ENCODE peak calls at places on chromosomes 1 and 21, in four cellular contexts. E is EL, W is cerebellum, O is putamen. N is an unnamed sample.

GRCh38 chr1:18557621-18558465 is 72.8 kb upstream of the PAX7 start:
- DNase-seq in E (no peak), W (peak; percentile 81), O (peak; percentile 77), N (peak; percentile 29)

GRCh38 chr1:41608242-41608641 is 123.8 kb upstream of the EDN2 start:
- DNase-seq in E (no peak), W (no peak), O (no peak), N (no peak)

GRCh38 chr1:153661111-153661708 is 2.7 kb downstream of the SNAPIN start:
- DNase-seq in E (no peak), W (no peak), O (no peak), N (no peak)

GRCh38 chr1:241639653-241640148 is 468 bp downstream of the CHML start:
- DNase-seq in E (no peak), W (no peak), O (no peak), N (peak; percentile 48)

GRCh38 chr21:17512245-17513213 is at the start of gene CXADR:
- DNase-seq in E (peak; percentile 49), W (peak; percentile 83), O (peak; percentile 83), N (peak; percentile 72)

GRCh38 chr1:84853743-84854721 is 39.0 kb downstream of the LPAR3 start:
- DNase-seq in E (peak; percentile 87), W (no peak), O (no peak), N (peak; percentile 98)

GRCh38 chr1:44602675-44603610 is 71.3 kb downstream of the TMEM53 start:
- DNase-seq in E (no peak), W (no peak), O (no peak), N (no peak)

GRCh38 chr1:227870375-227870774 is 54.9 kb downstream of the PRSS38 start:
- DNase-seq in E (no peak), W (no peak), O (no peak), N (no peak)

GRCh38 chr1:84772428-84772943 is 82.2 kb upstream of the SSX2IP start:
- DNase-seq in E (peak; percentile 78), W (peak; percentile 86), O (peak; percentile 80), N (peak; percentile 77)

GRCh38 chr1:60088620-60089155 is 15.1 kb upstream of the C1orf87 start:
- DNase-seq in E (no peak), W (no peak), O (no peak), N (no peak)

GRCh38 chr1:248820041-248820585 is 5.6 kb downstream of the SH3BP5L start:
- DNase-seq in E (no peak), W (no peak), O (no peak), N (no peak)

GRCh38 chr1:9438431-9439073 is 100.7 kb upstream of the SLC25A33 start:
- DNase-seq in E (peak; percentile 50), W (no peak), O (peak; percentile 72), N (peak; percentile 91)

GRCh38 chr1:154405762-154406571 is 824 bp downstream of the IL6R start:
- DNase-seq in E (peak; percentile 73), W (no peak), O (peak; percentile 51), N (peak; percentile 70)

GRCh38 chr1:161420763-161421455 is 53.2 kb upstream of the CFAP126 start:
- DNase-seq in E (peak; percentile 17), W (no peak), O (no peak), N (peak; percentile 20)

GRCh38 chr1:44043176-44044070 is 12.2 kb upstream of the SLC6A9 start:
- DNase-seq in E (no peak), W (no peak), O (no peak), N (no peak)

GRCh38 chr1:15992582-15993500 is 11.2 kb upstream of the SRARP start:
- DNase-seq in E (no peak), W (no peak), O (no peak), N (no peak)

GRCh38 chr1:27634982-27635362 is at the start of gene FGR:
- DNase-seq in E (no peak), W (no peak), O (no peak), N (no peak)

GRCh38 chr1:32221980-32222751 is at the start of the genes EIF3I and TMEM234:
- DNase-seq in E (peak; percentile 91), W (peak; percentile 98), O (peak; percentile 92), N (peak; percentile 87)

GRCh38 chr1:211260161-211261107 is 1.3 kb downstream of the RCOR3 start:
- DNase-seq in E (peak; percentile 80), W (peak; percentile 83), O (peak; percentile 86), N (peak; percentile 68)

GRCh38 chr1:154941332-154941995 is 4.9 kb upstream of the PMVK start:
- DNase-seq in E (no peak), W (peak; percentile 50), O (no peak), N (no peak)

GRCh38 chr1:21725738-21726392 is 56.7 kb upstream of the RAP1GAP start:
- DNase-seq in E (no peak), W (no peak), O (no peak), N (no peak)